ENCODE peak calls at places on chromosomes 3 and 15, in four cellular contexts. X is sigmoid colon, G is stomach, K is body of pancreas. O is an unnamed sample.

GRCh38 chr3:46847744-46848143 is 15.5 kb downstream of the MYL3 start:
- DNase-seq in X (no peak), G (peak; percentile 11), K (no peak), O (no peak)

GRCh38 chr15:82804575-82804949 is 1.3 kb downstream of the FSD2 start:
- DNase-seq in X (no peak), G (no peak), K (no peak), O (no peak)

GRCh38 chr15:57302640-57303257 is 73.6 kb upstream of the CGNL1 start:
- DNase-seq in X (peak; percentile 24), G (no peak), K (no peak), O (no peak)

GRCh38 chr15:95085056-95085455 is 853.7 kb downstream of the MCTP2 start:
- DNase-seq in X (no peak), G (no peak), K (no peak), O (no peak)

GRCh38 chr3:141455603-141456327 is 31.1 kb upstream of the RASA2 start:
- DNase-seq in X (no peak), G (no peak), K (no peak), O (no peak)

GRCh38 chr3:76436895-76437294 is 603.0 kb upstream of the ROBO2 start:
- DNase-seq in X (no peak), G (no peak), K (no peak), O (no peak)

GRCh38 chr3:178714971-178715832 is 179.0 kb downstream of the KCNMB2 start:
- DNase-seq in X (no peak), G (no peak), K (no peak), O (no peak)

GRCh38 chr3:141399200-141399599 is 30.9 kb downstream of the ZBTB38 start:
- DNase-seq in X (no peak), G (no peak), K (no peak), O (no peak)

GRCh38 chr15:80036067-80036466 is 23.4 kb upstream of the ZFAND6 start:
- DNase-seq in X (no peak), G (no peak), K (no peak), O (no peak)

GRCh38 chr3:146640955-146641867 is 36.1 kb upstream of the PLSCR5 start:
- DNase-seq in X (no peak), G (no peak), K (peak; percentile 30), O (no peak)

GRCh38 chr3:141738636-141739363 is 702 bp downstream of the RNF7 start:
- DNase-seq in X (no peak), G (no peak), K (peak; percentile 9), O (no peak)

GRCh38 chr3:31232049-31233040 is 300.4 kb upstream of the STT3B start:
- DNase-seq in X (no peak), G (no peak), K (peak; percentile 33), O (no peak)

GRCh38 chr15:77939851-77940250 is 137.7 kb downstream of the TBC1D2B start:
- DNase-seq in X (no peak), G (no peak), K (no peak), O (no peak)

GRCh38 chr3:72678892-72679291 is 169.4 kb downstream of the SHQ1 start:
- DNase-seq in X (no peak), G (no peak), K (no peak), O (no peak)

GRCh38 chr15:81419304-81419943 is 45.4 kb upstream of the TMC3 start:
- DNase-seq in X (no peak), G (no peak), K (no peak), O (no peak)

GRCh38 chr15:71790081-71790480 is 20.3 kb upstream of the NR2E3 start:
- DNase-seq in X (peak; percentile 20), G (peak; percentile 24), K (peak; percentile 39), O (peak; percentile 30)
- H3K27ac ChIP-seq in X (no peak overlapping the region), G (no peak overlapping the region), K (peak overlapping the region; percentile 72), O (no peak overlapping the region)

DNA sequence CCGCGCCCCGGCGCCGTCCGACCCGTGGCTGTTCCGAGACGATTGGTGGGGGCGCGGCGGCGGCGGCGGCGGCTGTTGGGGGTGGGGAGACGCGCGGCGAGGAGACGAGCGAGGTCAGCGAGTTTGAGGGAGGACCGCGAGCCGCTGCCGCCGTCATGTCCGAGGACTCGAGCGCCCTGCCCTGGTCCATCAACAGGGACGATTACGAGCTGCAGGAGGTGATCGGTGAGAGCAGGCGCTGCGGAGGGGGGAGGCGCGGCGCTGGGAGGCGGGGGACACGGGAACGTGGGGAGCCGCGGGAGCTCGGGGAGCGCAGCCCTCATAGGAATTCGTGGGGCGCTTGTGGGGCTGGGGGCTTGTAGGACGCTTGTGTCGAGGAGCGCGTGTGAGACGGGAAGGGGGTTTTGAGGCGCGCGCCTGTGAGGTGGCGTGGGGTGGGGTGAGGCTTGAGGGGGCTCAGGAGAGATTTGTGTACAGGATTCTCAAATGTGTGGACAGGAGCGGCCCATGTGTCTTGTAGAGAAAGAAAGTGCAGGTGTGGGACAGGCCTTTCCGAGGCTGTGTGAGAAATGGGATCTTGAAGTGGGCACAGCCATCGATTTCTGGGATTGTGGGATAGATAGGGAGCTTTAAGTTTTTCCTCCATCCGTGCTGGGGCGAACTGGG is 518 bp downstream of the OXSR1 start:
- DNase-seq in X (peak; percentile 85), G (no peak), K (peak; percentile 64), O (peak; percentile 82)
- TF ChIP-seq POLR2A in X (no peak), G (no peak), K (no peak), O (peak; percentile 13)

DNA sequence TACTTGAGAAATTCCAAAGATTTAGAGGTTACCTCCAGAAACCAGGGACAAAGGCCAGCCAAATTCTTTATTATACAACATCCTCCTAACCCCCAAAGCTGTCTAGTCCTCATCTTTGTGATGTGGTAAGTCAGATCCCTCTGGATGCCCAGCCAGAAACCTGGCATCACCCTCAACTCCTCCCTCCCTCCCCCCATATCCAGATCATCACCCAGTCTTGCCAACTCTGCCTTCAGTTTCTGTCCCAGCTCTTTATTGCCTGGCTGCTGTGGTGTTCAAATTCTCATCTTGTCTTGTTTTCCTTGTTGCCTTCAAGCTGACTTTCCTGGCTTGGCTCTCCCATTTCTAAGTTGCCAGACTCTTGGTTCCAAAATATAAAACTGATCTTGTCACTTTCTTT is 28.6 kb downstream of the MAP2K1 start:
- DNase-seq in X (no peak), G (no peak), K (no peak), O (no peak)
- H3K27ac ChIP-seq in X (no peak overlapping the region), G (no peak overlapping the region), K (no peak overlapping the region), O (no peak overlapping the region)

DNA sequence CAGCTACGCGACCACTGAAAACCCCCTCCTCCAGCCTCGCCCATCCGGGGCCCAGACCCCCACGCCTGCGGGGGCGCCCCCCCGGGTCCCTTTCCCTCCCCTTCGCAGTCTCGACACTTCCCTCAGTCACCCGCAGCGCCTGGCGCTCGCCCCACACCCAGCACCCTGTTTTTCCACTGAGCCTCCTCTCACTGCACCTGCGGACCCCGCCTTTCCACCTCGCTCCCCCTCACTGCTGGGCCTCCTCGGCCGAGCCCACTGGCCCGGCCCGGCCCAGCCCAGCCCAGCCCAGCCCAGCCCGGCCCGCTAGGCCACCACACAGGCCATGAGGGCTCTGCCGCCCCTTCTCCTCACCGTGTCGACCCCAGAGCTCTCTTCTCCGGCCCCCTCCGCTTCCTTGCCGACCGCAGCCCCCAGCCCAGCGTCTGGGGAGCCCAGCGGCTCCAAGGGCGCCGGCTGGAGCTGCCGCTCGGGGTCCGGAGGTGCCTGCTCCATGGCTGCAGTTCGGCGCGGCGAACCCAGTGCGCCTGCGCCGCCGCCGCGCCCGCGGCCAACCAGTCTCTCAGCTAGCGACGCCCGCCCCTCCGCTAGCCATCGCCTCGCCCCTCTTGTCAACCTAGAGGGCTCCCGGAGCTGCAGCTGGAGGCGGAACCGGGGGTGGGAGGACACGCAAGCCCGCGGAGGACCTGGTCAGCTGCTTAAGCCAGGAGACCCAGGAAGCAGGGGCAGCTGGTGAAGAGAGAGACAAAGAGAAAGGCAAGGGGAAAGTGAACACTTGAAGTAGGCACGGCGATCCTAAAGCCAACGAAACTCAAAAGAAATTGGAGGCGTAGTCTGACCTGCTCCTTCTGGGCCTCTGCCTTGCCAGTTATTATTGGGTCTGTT is at the start of gene SNX4:
- DNase-seq in X (peak; percentile 98), G (peak; percentile 94), K (peak; percentile 98), O (peak; percentile 97)
- TF ChIP-seq POLR2A in X (no peak), G (peak; percentile 26), K (peak; percentile 92), O (peak; percentile 86)

GRCh38 chr3:123637841-123638240 is 53.0 kb upstream of the HACD2 start:
- DNase-seq in X (peak; percentile 60), G (no peak), K (no peak), O (no peak)
- H3K27ac ChIP-seq in X (peak overlapping the region; percentile 95), G (peak overlapping the region; percentile 82), K (no peak overlapping the region), O (no peak overlapping the region)

DNA sequence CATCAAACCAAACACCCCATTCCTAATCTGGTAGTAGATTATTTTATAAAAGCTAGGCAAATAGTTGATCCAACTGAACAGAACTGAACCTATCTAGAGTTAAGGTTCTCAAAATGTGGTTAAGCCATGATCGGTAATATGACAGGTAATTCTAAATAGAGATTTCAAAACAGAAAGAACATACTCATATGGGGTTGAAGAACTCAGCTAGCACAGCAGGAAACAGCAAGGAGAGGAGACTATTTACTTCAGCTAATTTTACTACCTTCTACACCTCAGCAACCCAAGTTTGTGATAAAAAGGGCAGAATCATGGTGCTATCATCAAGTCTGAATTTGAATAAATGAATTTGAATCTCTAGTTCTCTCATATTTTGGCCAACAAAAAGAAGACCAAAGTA is 11.8 kb downstream of the CD47 start:
- DNase-seq in X (no peak), G (no peak), K (no peak), O (no peak)
- TF ChIP-seq POLR2A in X (no peak), G (no peak), K (no peak), O (no peak)

DNA sequence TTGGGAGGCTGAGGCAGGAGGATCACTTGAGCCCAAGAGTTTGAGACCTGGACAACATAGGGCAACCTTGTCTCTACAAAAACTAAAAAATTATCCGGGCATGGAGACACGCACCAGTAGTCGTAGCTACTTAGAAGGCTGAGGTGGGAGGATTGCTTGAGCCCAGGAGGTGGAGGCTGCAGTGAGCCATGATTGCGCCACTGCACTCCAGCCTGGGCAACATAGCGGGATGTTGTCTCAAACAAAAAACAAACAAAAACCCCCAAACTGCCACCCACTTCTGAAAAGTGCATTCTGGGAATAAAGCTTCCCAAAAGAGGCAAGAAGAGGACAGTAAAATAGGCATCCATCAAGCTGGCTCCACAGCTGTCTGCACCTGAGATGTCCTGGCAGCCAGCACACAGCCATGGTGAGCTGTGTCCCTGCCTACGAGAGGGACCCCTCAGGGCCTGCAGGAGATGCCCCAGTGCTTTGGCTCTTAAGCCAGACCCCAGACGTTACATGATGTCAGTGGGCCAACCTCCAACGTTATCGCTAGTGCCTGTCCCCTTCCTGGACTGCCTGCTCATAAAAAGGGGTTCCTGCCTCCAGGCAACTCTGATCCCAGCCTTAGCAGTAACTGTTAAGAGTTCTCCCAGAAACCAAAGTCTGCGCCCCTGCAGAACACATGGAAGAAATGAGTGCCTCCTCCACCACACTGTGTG is 101.1 kb downstream of the LRIG1 start:
- DNase-seq in X (peak; percentile 52), G (no peak), K (no peak), O (no peak)
- H3K27ac ChIP-seq in X (peak overlapping the region; percentile 95), G (peak overlapping the region; percentile 82), K (peak overlapping the region; percentile 64), O (no peak overlapping the region)

DNA sequence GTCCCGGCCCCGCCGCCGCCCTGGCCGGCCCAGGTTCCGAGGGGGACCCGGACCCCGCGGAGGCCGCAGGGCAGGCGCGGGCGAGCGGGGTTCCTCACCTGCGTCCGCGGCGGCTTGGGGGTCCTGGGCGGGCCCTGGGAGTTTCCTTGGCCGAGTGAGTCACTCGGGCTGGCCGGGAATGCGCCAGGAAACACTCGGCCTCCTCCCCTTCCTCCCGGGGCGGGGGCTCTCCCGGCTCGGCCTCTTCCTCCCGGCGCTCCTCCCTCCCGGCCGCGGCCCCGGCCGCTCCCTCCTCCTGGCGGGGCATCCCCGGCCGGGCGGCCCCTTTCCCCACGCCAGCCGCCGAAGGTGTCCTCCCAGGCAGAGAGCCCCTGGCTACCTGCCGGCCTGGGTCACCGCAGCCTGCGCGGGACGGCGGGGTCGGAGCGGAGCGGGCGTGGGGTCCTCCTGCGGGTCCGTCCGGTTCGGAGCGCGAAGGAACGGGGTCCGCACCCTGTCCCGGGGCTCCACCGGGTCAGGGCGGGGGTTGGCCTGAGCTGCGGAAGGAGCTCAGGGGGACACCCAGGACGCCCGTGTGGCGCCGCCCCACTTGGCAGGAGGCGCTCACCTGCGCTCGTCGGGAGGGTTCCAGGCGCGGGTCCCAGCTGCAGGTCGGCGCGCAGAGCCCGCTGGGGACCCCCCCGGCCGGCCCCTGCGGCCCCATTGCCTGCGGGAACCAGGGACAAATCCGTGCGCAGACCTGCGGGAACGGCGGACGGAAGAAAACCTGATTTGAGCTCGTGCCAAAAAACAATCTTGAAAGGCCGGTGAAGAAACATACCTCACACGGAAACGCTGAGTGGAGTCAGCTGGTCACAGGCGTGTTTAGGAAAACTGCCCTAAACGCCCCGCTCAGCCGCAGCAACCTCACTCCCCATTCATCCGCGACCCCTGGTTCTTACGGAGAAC is at the start of gene CYFIP1:
- DNase-seq in X (peak; percentile 93), G (peak; percentile 87), K (peak; percentile 92), O (peak; percentile 91)
- TF ChIP-seq POLR2A in X (peak; percentile 20), G (no peak), K (peak; percentile 79), O (peak; percentile 76)